ENCODE peak calls at places on chromosomes 2 and 18, in six cellular contexts. Y is GM12865, V is pancreas, A is GM20000, N is AG04450, O is tibial nerve. P is an unnamed sample.

GRCh38 chr2:163682695-163683094 is 53.1 kb downstream of the FIGN start:
- DNase-seq in Y (no peak), V (no peak), A (no peak), N (no peak), O (no peak), P (no peak)

GRCh38 chr2:138708682-138709241 is 71.4 kb downstream of the NXPH2 start:
- DNase-seq in Y (no peak), V (no peak), A (no peak), N (no peak), O (no peak), P (no peak)

GRCh38 chr18:3690682-3691066 is 240.7 kb downstream of the TGIF1 start:
- DNase-seq in Y (no peak), V (no peak), A (no peak), N (no peak), O (no peak), P (no peak)

GRCh38 chr2:26008851-26009566 is 24.9 kb upstream of the RAB10 start:
- DNase-seq in Y (peak; percentile 21), V (no peak), A (no peak), N (peak; percentile 30), O (no peak), P (peak; percentile 87)

GRCh38 chr2:98390571-98391476 is 44.6 kb downstream of the CNGA3 start:
- DNase-seq in Y (no peak), V (no peak), A (no peak), N (no peak), O (no peak), P (no peak)

GRCh38 chr2:152505495-152505906 is 170.5 kb downstream of the FMNL2 start:
- DNase-seq in Y (peak; percentile 13), V (no peak), A (peak; percentile 20), N (no peak), O (no peak), P (peak; percentile 55)

GRCh38 chr2:162103443-162104009 is 29.5 kb upstream of the DPP4 start:
- DNase-seq in Y (no peak), V (no peak), A (no peak), N (no peak), O (no peak), P (no peak)

GRCh38 chr2:175981546-175981945 is 20.5 kb downstream of the LNPK start:
- DNase-seq in Y (no peak), V (no peak), A (no peak), N (no peak), O (no peak), P (no peak)

DNA sequence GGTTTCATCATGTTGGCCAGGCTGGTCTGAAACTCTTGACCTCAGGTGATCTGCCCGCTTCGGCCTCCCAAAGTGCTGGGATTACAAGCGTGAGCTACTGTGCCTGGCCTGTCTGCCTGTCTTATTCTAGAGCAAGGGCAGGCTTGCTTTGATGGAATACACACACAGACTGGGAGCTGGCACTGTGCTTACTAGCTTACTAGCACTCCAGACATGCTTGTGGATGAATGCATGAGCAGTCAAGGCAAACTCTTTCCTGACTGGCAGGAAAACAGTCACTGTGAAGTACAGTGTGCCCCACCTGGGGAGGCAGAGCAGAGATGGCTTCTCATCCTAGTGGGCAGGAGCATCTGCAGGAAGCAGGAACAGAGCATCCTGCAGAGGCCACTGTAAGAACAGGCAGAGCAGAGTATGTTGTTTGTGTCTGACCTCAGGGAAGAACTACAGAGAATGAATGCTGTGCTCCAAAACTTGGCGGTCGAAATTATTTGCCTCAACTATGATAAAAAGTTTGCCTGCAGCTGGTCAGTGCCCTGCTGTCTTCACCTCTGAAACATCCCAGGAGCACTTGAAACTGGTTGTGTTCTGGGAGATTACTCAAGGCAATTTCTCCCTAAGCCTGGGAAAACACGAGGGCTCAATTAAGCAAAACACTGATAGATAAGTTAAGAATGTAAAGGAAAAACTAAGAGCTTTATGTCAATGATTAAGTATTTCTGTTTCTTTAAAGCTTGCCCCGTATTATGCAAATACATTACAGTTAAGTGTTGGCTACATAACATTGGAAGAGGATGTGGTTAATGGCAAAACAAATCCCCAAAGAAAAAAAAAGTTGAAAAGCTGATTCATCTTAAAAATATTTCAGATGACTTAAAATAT is 102.4 kb downstream of the VAPA start:
- DNase-seq in Y (no peak), V (no peak), A (no peak), N (peak; percentile 76), O (no peak), P (no peak)
- TF ChIP-seq CTCF in Y (no peak), V (no peak), A (no peak), N (peak; percentile 64), O (peak; percentile 26), P (peak; percentile 18)

DNA sequence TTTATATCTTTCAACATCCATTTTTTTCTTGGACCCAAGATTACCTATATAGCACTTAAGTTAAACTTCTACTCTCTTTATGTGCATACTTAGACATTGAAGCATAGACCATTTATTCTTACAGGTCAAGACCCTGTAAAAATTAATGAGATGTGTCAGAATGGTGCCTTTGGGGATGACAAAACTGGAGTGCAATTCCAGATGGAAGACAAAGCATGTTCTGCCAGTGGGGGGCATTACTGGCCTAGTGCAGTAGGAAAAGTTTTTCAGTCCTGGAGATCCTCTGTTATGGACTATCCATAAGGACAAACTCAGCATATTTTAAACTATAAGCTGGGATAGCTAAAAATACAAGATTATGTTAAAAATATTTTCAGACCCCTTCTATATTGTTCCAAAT is 57.8 kb upstream of the MMADHC start:
- DNase-seq in Y (no peak), V (no peak), A (no peak), N (no peak), O (no peak), P (no peak)
- TF ChIP-seq CTCF in Y (no peak), V (no peak), A (no peak), N (peak; percentile 39), O (no peak), P (no peak)

GRCh38 chr18:59015531-59016152 is 124.0 kb upstream of the SEC11C start:
- DNase-seq in Y (no peak), V (no peak), A (no peak), N (no peak), O (no peak), P (no peak)
- TF ChIP-seq CTCF in Y (no peak), V (no peak), A (no peak), N (no peak), O (no peak), P (no peak)

GRCh38 chr2:74472086-74472944 is at the start of gene MRPL53:
- DNase-seq in Y (peak; percentile 98), V (peak; percentile 98), A (peak; percentile 86), N (peak; percentile 83), O (peak; percentile 93), P (peak; percentile 94)

GRCh38 chr2:74471332-74472065 is 981 bp downstream of the MRPL53 start:
- DNase-seq in Y (no peak), V (no peak), A (no peak), N (no peak), O (no peak), P (peak; percentile 23)

GRCh38 chr2:74474899-74475298 is 2.4 kb upstream of the MRPL53 start:
- DNase-seq in Y (no peak), V (no peak), A (no peak), N (no peak), O (no peak), P (no peak)

GRCh38 chr2:74472945-74473258 is 422 bp upstream of the MRPL53 start:
- DNase-seq in Y (no peak), V (no peak), A (no peak), N (no peak), O (no peak), P (no peak)

DNA sequence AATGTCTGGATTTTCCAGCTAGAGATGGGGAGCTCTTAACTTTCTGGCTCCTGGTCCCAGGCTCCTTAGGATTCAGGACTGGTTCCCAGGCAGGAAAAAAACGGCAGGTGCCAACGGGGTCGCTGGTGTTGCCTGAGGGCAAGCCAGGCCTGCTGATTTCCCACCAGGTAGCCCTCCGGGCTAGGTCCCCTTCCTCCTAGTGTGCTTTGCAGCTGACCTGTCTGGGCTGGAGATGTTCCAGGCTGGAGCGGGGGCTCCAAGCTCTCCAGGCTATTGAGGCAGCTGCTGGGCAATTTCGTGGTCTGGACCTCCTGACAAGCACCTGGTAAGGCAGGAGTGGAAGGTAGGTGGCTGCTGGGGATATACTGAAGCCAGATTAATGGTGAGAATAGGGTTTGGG is 2.0 kb upstream of the MRPL53 start:
- DNase-seq in Y (no peak), V (no peak), A (no peak), N (no peak), O (no peak), P (no peak)
- TF ChIP-seq CTCF in Y (no peak), V (no peak), A (no peak), N (no peak), O (no peak), P (no peak)

GRCh38 chr2:172481507-172482262 is 54.3 kb downstream of the ITGA6 start:
- DNase-seq in Y (no peak), V (no peak), A (no peak), N (no peak), O (no peak), P (no peak)
- TF ChIP-seq CTCF in Y (no peak), V (no peak), A (no peak), N (peak; percentile 10), O (no peak), P (no peak)

GRCh38 chr2:45793998-45794720 is 142.7 kb downstream of the PRKCE start:
- DNase-seq in Y (no peak), V (no peak), A (no peak), N (no peak), O (no peak), P (no peak)

GRCh38 chr2:45793564-45793963 is 142.1 kb downstream of the PRKCE start:
- DNase-seq in Y (no peak), V (no peak), A (no peak), N (no peak), O (no peak), P (no peak)

GRCh38 chr2:45799679-45800381 is 148.4 kb downstream of the PRKCE start:
- DNase-seq in Y (no peak), V (no peak), A (no peak), N (no peak), O (no peak), P (no peak)

GRCh38 chr2:45796500-45796899 is 145.0 kb downstream of the PRKCE start:
- DNase-seq in Y (no peak), V (no peak), A (no peak), N (no peak), O (no peak), P (no peak)

GRCh38 chr2:45797451-45798230 is 146.2 kb downstream of the PRKCE start:
- DNase-seq in Y (no peak), V (no peak), A (no peak), N (no peak), O (no peak), P (no peak)
- TF ChIP-seq CTCF in Y (no peak), V (no peak), A (no peak), N (no peak), O (no peak), P (no peak)

GRCh38 chr18:45913276-45913675 is 53.9 kb downstream of the EPG5 start:
- DNase-seq in Y (no peak), V (no peak), A (no peak), N (no peak), O (no peak), P (no peak)

GRCh38 chr18:45910405-45911023 is 56.6 kb downstream of the EPG5 start:
- DNase-seq in Y (peak; percentile 65), V (peak; percentile 60), A (peak; percentile 59), N (peak; percentile 13), O (no peak), P (peak; percentile 36)

GRCh38 chr18:45920367-45920766 is 46.8 kb downstream of the EPG5 start:
- DNase-seq in Y (peak; percentile 9), V (peak; percentile 85), A (no peak), N (no peak), O (peak; percentile 56), P (peak; percentile 67)

GRCh38 chr18:45916302-45916701 is 50.8 kb downstream of the EPG5 start:
- DNase-seq in Y (peak; percentile 16), V (no peak), A (no peak), N (no peak), O (no peak), P (no peak)
- TF ChIP-seq CTCF in Y (peak; percentile 8), V (no peak), A (no peak), N (peak; percentile 5), O (no peak), P (no peak)

GRCh38 chr18:50987261-50987660 is 19.4 kb downstream of the ELAC1 start:
- DNase-seq in Y (no peak), V (no peak), A (no peak), N (no peak), O (no peak), P (no peak)
- TF ChIP-seq CTCF in Y (no peak), V (no peak), A (no peak), N (no peak), O (no peak), P (no peak)

P was measured in left lung.